ENCODE peak calls at places on chromosomes 5 and 9, in four cellular contexts. Y is KG1, K is T1000, Q is dermis blood vessel endothelial cell. C is an unnamed sample.

GRCh38 chr5:33476992-33477391 is 36.2 kb downstream of the TARS1 start:
- DNase-seq in K (no peak), Y (no peak), Q (no peak), C (peak; percentile 59)

GRCh38 chr5:169097374-169097831 is 203.5 kb downstream of the SLIT3 start:
- DNase-seq in K (no peak), Q (no peak), Y (no peak), C (no peak)

GRCh38 chr5:113038714-113039113 is 62.1 kb downstream of the DCP2 start:
- DNase-seq in K (peak; percentile 18), Y (no peak), Q (peak; percentile 76), C (peak; percentile 56)

GRCh38 chr9:116181853-116182610 is 28.4 kb downstream of the PAPPA start:
- DNase-seq in Y (no peak), K (no peak), Q (no peak), C (peak; percentile 62)

GRCh38 chr9:128494108-128494742 is 10.3 kb upstream of the GLE1 start:
- DNase-seq in Y (peak; percentile 83), Q (peak; percentile 96), K (no peak), C (peak; percentile 15)

GRCh38 chr5:7856855-7857254 is 5.9 kb upstream of the CFAP90 start:
- DNase-seq in Q (peak; percentile 51), Y (no peak), K (no peak), C (peak; percentile 51)

GRCh38 chr9:107942870-107943269 is 453.3 kb upstream of the KLF4 start:
- DNase-seq in K (no peak), Y (no peak), Q (no peak), C (peak; percentile 31)

GRCh38 chr9:136467766-136468165 is 15.1 kb downstream of the SEC16A start:
- DNase-seq in K (no peak), Y (no peak), Q (no peak), C (no peak)

GRCh38 chr5:90876366-90876765 is 317.8 kb downstream of the ADGRV1 start:
- DNase-seq in Y (no peak), Q (no peak), K (no peak), C (no peak)

GRCh38 chr9:109602987-109603386 is 104.9 kb upstream of the PTPN3 start:
- DNase-seq in Y (no peak), Q (peak; percentile 3), K (no peak), C (peak; percentile 6)

GRCh38 chr5:151553130-151553670 is 37.9 kb downstream of the FAT2 start:
- DNase-seq in Y (no peak), K (no peak), Q (no peak), C (no peak)

GRCh38 chr9:29241320-29241719 is 1668.0 kb upstream of the C9orf72 start:
- DNase-seq in Y (no peak), Q (no peak), K (no peak), C (no peak)

GRCh38 chr5:35129921-35130485 is 82.3 kb upstream of the AGXT2 start:
- DNase-seq in Y (no peak), Q (no peak), K (peak; percentile 59), C (peak; percentile 77)

GRCh38 chr5:157303023-157303422 is 37.1 kb downstream of the CYFIP2 start:
- DNase-seq in Q (no peak), Y (no peak), K (no peak), C (no peak)

GRCh38 chr5:38642194-38642987 is 85.9 kb upstream of the LIFR start:
- DNase-seq in Q (no peak), Y (no peak), K (no peak), C (no peak)